ENCODE peak calls at places on chromosomes 16 and 17, in five cellular contexts. P is activated T-helper 9 cell treated with anti-CD3 and anti-CD28 coated beads, Interleukin-2, amount 50 U/mL, for 16 hours; C is H54; K is activated CD4-positive, alpha-beta T cell treated with anti-CD3 and anti-CD28 coated beads for 24 hours; W is sciatic nerve. M is an unnamed sample.

GRCh38 chr16:64880994-64881393 is 240.9 kb downstream of the CDH11 start:
- DNase-seq in P (no peak), K (no peak), W (no peak), C (no peak), M (no peak)

GRCh38 chr17:57514614-57515013 is 230.5 kb downstream of the CCDC182 start:
- DNase-seq in W (no peak), P (no peak), C (no peak), K (no peak), M (no peak)

GRCh38 chr17:63911657-63912100 is 621 bp upstream of the CSHL1 start:
- DNase-seq in K (peak), W (peak), P (peak), C (peak), M (no peak)

GRCh38 chr17:1515640-1516402 is 591 bp downstream of the INPP5K start:
- DNase-seq in C (peak), P (peak), W (no peak), K (no peak), M (peak)

GRCh38 chr17:35486920-35487727 is 38.6 kb upstream of the SLFN13 start:
- DNase-seq in K (peak), W (peak), C (peak), P (peak), M (no peak)

GRCh38 chr16:69711115-69711740 is 15.1 kb downstream of the NQO1 start:
- DNase-seq in W (no peak), C (no peak), K (no peak), P (no peak), M (no peak)

GRCh38 chr17:2244545-2245525 is 58.8 kb downstream of the SMG6 start:
- DNase-seq in W (peak), P (peak), C (peak), K (peak), M (peak)

GRCh38 chr17:78332530-78332929 is 27.3 kb downstream of the SOCS3 start:
- DNase-seq in P (no peak), C (no peak), K (no peak), W (no peak), M (no peak)

GRCh38 chr17:50558091-50558490 is 2.4 kb upstream of the CACNA1G start:
- DNase-seq in K (no peak), W (no peak), C (no peak), P (no peak), M (no peak)

GRCh38 chr17:3835410-3836229 is 10.4 kb downstream of the NCBP3 start:
- DNase-seq in K (no peak), C (peak), P (no peak), W (no peak), M (no peak)

GRCh38 chr16:85316321-85316919 is 204.1 kb upstream of the CIBAR2 start:
- DNase-seq in K (peak), P (no peak), W (peak), C (peak), M (peak)

GRCh38 chr17:81189016-81189415 is 23.0 kb upstream of the AATK start:
- DNase-seq in P (no peak), C (no peak), K (no peak), W (no peak), M (no peak)

GRCh38 chr17:75346906-75347305 is 57.7 kb upstream of the SLC25A19 start:
- DNase-seq in K (no peak), P (no peak), W (no peak), C (peak), M (no peak)

GRCh38 chr16:19095699-19096098 is 18.1 kb upstream of the ITPRIPL2 start:
- DNase-seq in C (no peak), P (no peak), W (no peak), K (no peak), M (no peak)

GRCh38 chr17:47875011-47875471 is 21.0 kb upstream of the SP2 start:
- DNase-seq in W (no peak), C (no peak), P (no peak), K (no peak), M (no peak)

GRCh38 chr17:43027091-43028032 is 2.3 kb downstream of the RND2 start:
- DNase-seq in C (no peak), P (no peak), W (no peak), K (no peak), M (no peak)

GRCh38 chr16:59342669-59343068 is 608.6 kb upstream of the GOT2 start:
- DNase-seq in K (no peak), C (no peak), W (no peak), P (no peak), M (no peak)

GRCh38 chr16:49470550-49470949 is 96.9 kb downstream of the C16orf78 start:
- DNase-seq in K (no peak), P (no peak), C (no peak), W (no peak), M (no peak)

GRCh38 chr17:32269377-32269776 is 3.7 kb downstream of the RHBDL3 start:
- DNase-seq in C (no peak), W (no peak), P (no peak), K (no peak), M (no peak)

GRCh38 chr16:54335230-54335629 is 48.6 kb upstream of the IRX3 start:
- DNase-seq in W (no peak), K (no peak), C (no peak), P (no peak), M (no peak)

GRCh38 chr17:7251330-7252175 is at the start of gene CTDNEP1:
- DNase-seq in C (peak), P (peak), K (peak), W (peak), M (peak)

GRCh38 chr17:74757931-74758845 is 9.8 kb downstream of the NHERF1 start:
- DNase-seq in C (no peak), P (no peak), W (no peak), K (no peak), M (no peak)

GRCh38 chr17:28684963-28685362 is 23.0 kb downstream of the SUPT6H start:
- DNase-seq in K (no peak), W (no peak), P (no peak), C (no peak), M (no peak)

GRCh38 chr17:78132086-78132676 is 1.6 kb downstream of the TMC8 start:
- DNase-seq in P (peak), K (no peak), C (no peak), W (peak), M (no peak)

GRCh38 chr17:41959336-41960095 is 7.1 kb upstream of the CNP start:
- DNase-seq in C (no peak), P (no peak), W (no peak), K (no peak), M (peak)

GRCh38 chr17:66548659-66549311 is 246.4 kb downstream of the PRKCA start:
- DNase-seq in K (no peak), P (no peak), W (no peak), C (no peak), M (no peak)

GRCh38 chr17:33082529-33083148 is 91.0 kb downstream of the SPACA3 start:
- DNase-seq in P (no peak), C (no peak), K (no peak), W (no peak), M (no peak)

GRCh38 chr17:66747561-66748275 is 87.2 kb upstream of the CACNG5 start:
- DNase-seq in C (peak), K (no peak), P (no peak), W (no peak), M (no peak)

GRCh38 chr17:59421722-59422121 is 90.3 kb downstream of the YPEL2 start:
- DNase-seq in P (no peak), C (no peak), K (no peak), W (no peak), M (no peak)

GRCh38 chr16:29678691-29679267 is at the start of gene QPRT:
- DNase-seq in K (no peak), P (no peak), W (no peak), C (peak), M (peak)

GRCh38 chr17:42692489-42692888 is 10.2 kb downstream of the CNTNAP1 start:
- DNase-seq in W (no peak), K (no peak), C (no peak), P (no peak), M (no peak)

M was measured in D721Med.